ENCODE peak calls at places on chromosome 1, in seven cellular contexts. U is mammary epithelial cell, X is uterus, V is thoracic aorta, B is thyroid gland, W is heart left ventricle, P is esophagus squamous epithelium. Q is an unnamed sample.

GRCh38 chr1:235317179-235317578 is 10.8 kb downstream of the ARID4B start:
- DNase-seq in U (peak; percentile 37), X (no peak), V (no peak), B (no peak), W (no peak), P (no peak), Q (no peak)

GRCh38 chr1:211375286-211375818 is 48.7 kb downstream of the TRAF5 start:
- DNase-seq in U (no peak), X (no peak), V (no peak), B (no peak), W (no peak), P (no peak), Q (no peak)

GRCh38 chr1:155284476-155284875 is 7.2 kb downstream of the HCN3 start:
- DNase-seq in U (no peak), X (no peak), V (no peak), B (no peak), W (no peak), P (no peak), Q (no peak)

GRCh38 chr1:94225845-94226244 is 11.5 kb downstream of the ARHGAP29 start:
- DNase-seq in U (no peak), X (no peak), V (no peak), B (no peak), W (no peak), P (no peak), Q (no peak)

GRCh38 chr1:102118150-102118549 is 121.4 kb upstream of the OLFM3 start:
- DNase-seq in U (no peak), X (no peak), V (no peak), B (no peak), W (no peak), P (no peak), Q (no peak)

GRCh38 chr1:171122903-171123302 is 32.2 kb downstream of the FMO3 start:
- DNase-seq in U (no peak), X (no peak), V (no peak), B (no peak), W (no peak), P (no peak), Q (no peak)

GRCh38 chr1:155250633-155251449 is 4.4 kb downstream of the ENTREP3 start:
- DNase-seq in U (peak; percentile 73), X (peak; percentile 89), V (peak; percentile 76), B (peak; percentile 91), W (peak; percentile 92), P (peak; percentile 49), Q (peak; percentile 92)

GRCh38 chr1:223844962-223845809 is 561 bp downstream of the TP53BP2 start:
- DNase-seq in U (peak; percentile 47), X (peak; percentile 66), V (no peak), B (peak; percentile 62), W (peak; percentile 65), P (peak; percentile 53), Q (peak; percentile 58)

GRCh38 chr1:28887835-28888682 is 26.3 kb upstream of the EPB41 start:
- DNase-seq in U (no peak), X (peak; percentile 29), V (no peak), B (peak; percentile 83), W (peak; percentile 57), P (no peak), Q (peak; percentile 54)

GRCh38 chr1:26165126-26165892 is 3.5 kb downstream of the C1orf232 start:
- DNase-seq in U (no peak), X (no peak), V (no peak), B (no peak), W (no peak), P (no peak), Q (no peak)

GRCh38 chr1:26166719-26167281 is 2.0 kb downstream of the C1orf232 start:
- DNase-seq in U (no peak), X (no peak), V (no peak), B (no peak), W (no peak), P (no peak), Q (no peak)

GRCh38 chr1:26162220-26162703 is 3.4 kb downstream of the FAM110D start:
- DNase-seq in U (peak; percentile 28), X (no peak), V (no peak), B (no peak), W (no peak), P (no peak), Q (no peak)

GRCh38 chr1:26163684-26164035 is 4.8 kb downstream of the FAM110D start:
- DNase-seq in U (no peak), X (no peak), V (no peak), B (no peak), W (no peak), P (no peak), Q (no peak)

DNA sequence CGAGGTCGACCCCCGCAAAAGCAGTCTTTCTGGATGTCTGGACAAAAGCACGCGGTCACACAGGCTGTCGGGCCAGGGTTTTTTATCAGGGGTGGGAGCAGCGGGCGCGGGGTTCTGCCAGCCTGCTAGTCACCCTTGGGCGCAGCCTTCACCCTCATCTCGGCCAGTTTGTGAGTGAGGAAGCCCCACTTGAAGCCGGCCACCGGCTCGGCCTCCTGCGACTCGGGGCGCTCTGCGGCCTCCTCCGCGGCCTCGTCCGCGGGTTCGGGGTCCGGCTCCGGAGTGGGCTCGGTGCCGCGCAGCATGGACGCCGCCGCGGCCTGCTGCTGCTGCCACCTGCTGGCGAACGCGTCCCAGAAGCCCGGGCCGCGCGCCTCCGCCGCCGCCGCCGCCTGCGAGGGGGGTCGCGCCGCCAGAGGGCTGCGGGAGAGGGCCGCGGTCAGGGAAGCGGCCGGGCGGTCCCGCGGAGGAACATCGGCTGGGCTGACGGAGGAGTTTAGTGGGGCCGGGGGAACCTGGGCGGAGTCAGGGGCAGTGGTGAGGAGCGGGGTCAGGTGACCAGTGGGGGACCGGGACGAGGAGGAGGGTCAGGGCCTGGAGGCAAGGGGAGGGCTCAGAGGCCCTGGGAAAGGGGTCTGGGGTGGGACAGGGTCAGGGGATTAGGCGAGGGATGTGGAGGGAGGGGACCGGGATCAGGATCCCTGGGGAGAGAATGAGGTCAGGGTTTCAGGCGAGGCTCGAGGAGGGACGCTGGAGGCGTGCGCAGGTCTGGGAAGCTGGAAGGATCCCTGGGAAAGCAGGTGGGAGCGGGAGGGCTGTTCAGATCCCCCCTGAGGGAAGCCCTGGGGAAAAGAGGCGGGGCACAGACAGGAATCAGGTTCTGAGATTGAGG is 4.5 kb downstream of the C1orf232 start:
- DNase-seq in U (no peak), X (peak; percentile 37), V (no peak), B (peak; percentile 51), W (peak; percentile 42), P (no peak), Q (peak; percentile 45)
- H3K27ac ChIP-seq in U (no peak overlapping the region), X (peak overlapping the region; percentile 77), V (peak overlapping the region; percentile 50), B (peak overlapping the region; percentile 44), W (peak overlapping the region; percentile 70), P (no peak overlapping the region), Q (peak overlapping the region; percentile 67)

GRCh38 chr1:157773723-157774350 is 3.1 kb downstream of the FCRL2 start:
- DNase-seq in U (no peak), X (no peak), V (no peak), B (no peak), W (no peak), P (no peak), Q (no peak)

GRCh38 chr1:157775101-157775870 is 1.6 kb downstream of the FCRL2 start:
- DNase-seq in U (no peak), X (no peak), V (no peak), B (no peak), W (no peak), P (no peak), Q (no peak)

GRCh38 chr1:157771666-157772425 is 5.1 kb downstream of the FCRL2 start:
- DNase-seq in U (no peak), X (no peak), V (no peak), B (no peak), W (no peak), P (no peak), Q (no peak)

GRCh38 chr1:157776971-157777386 is at the start of gene FCRL2:
- DNase-seq in U (no peak), X (no peak), V (no peak), B (no peak), W (no peak), P (no peak), Q (no peak)

GRCh38 chr1:157774412-157774811 is 2.5 kb downstream of the FCRL2 start:
- DNase-seq in U (no peak), X (no peak), V (no peak), B (no peak), W (no peak), P (no peak), Q (no peak)
- H3K4me1 ChIP-seq in U (no peaks in the 10 kb centered on the region), X (no peaks in the 10 kb centered on the region), V (no peaks in the 10 kb centered on the region), B (no peaks in the 10 kb centered on the region), W (no peaks in the 10 kb centered on the region), P (no peaks in the 10 kb centered on the region), Q (no peaks in the 10 kb centered on the region)

GRCh38 chr1:2861143-2861987 is 59.9 kb upstream of the TTC34 start:
- DNase-seq in U (no peak), X (no peak), V (no peak), B (no peak), W (no peak), P (no peak), Q (no peak)

GRCh38 chr1:2863149-2863963 is 61.9 kb upstream of the TTC34 start:
- DNase-seq in U (no peak), X (no peak), V (no peak), B (no peak), W (no peak), P (no peak), Q (no peak)

GRCh38 chr1:2861988-2862430 is 60.5 kb upstream of the TTC34 start:
- DNase-seq in U (no peak), X (no peak), V (no peak), B (no peak), W (no peak), P (no peak), Q (no peak)

GRCh38 chr1:2864203-2864905 is 62.9 kb upstream of the TTC34 start:
- DNase-seq in U (no peak), X (no peak), V (no peak), B (no peak), W (no peak), P (no peak), Q (no peak)

DNA sequence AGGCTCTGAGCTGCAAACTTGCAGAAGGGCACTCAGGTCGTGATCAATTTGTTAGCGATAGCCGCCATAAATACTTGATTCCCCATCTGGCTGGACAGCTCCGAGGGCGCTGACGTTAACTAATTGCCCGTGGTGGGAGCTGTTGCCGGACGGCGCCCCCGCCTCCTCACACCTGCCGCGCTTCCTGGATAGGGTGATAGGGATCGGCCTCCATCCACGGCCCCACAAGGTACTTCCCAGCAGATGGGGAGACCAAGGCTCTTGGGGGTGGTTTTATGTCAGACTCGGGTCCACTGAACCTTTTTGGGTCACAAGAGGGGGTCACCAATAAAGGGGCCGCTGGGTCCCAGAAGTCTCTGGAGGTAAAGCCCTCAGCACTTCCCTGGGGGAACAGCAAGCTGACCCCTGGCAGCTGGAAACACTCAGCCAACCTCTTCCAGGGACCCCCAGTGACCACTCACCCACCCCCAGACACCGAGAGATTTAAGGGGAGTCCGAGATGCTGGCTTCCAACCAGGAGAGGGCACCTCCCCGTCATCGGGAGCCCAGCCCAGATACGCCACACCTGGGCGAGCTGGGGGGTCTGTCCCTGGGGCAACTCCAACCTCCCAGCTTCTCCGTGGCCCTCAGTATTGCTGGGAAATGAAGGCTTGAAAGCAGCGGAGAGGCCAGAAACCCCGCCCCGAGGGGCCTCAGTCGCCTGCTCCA is 61.1 kb upstream of the TTC34 start:
- DNase-seq in U (no peak), X (no peak), V (no peak), B (no peak), W (no peak), P (no peak), Q (no peak)
- H3K9me3 ChIP-seq in U (peaks cover 38% of the 10 kb centered on the region), X (no peaks in the 10 kb centered on the region), V (no peaks in the 10 kb centered on the region), B (no peaks in the 10 kb centered on the region), W (no peaks in the 10 kb centered on the region), P (no peaks in the 10 kb centered on the region), Q (no peaks in the 10 kb centered on the region)

GRCh38 chr1:89659322-89660061 is 26.6 kb downstream of the LRRC8C start:
- DNase-seq in U (no peak), X (no peak), V (no peak), B (no peak), W (no peak), P (no peak), Q (no peak)

GRCh38 chr1:89657886-89658285 is 25.0 kb downstream of the LRRC8C start:
- DNase-seq in U (no peak), X (no peak), V (no peak), B (no peak), W (no peak), P (no peak), Q (no peak)

GRCh38 chr1:89660086-89660946 is 27.4 kb downstream of the LRRC8C start:
- DNase-seq in U (no peak), X (no peak), V (no peak), B (no peak), W (no peak), P (no peak), Q (no peak)
- H3K27ac ChIP-seq in U (no peak overlapping the region), X (peak overlapping the region; percentile 31), V (no peak overlapping the region), B (no peak overlapping the region), W (no peak overlapping the region), P (no peak overlapping the region), Q (peak overlapping the region; percentile 55)

Q was measured in left ventricle myocardium inferior.